ENCODE peak calls at places on chromosome 7, in four cellular contexts. J is CD8-positive, alpha-beta memory T cell; A is upper lobe of right lung; E is hepatocyte. L is an unnamed sample. For H3K4me1, the result is how much of the 10 kb centered on the place peaks cover.

GRCh38 chr7:135859548-135859947 is 110.9 kb upstream of the FAM180A start:
- DNase-seq in J (no peak), A (no peak), E (no peak), L (peak)

GRCh38 chr7:106421181-106421762 is 136.5 kb upstream of the NAMPT start:
- DNase-seq in J (no peak), A (peak), E (peak), L (peak)

GRCh38 chr7:93882481-93882880 is 8.1 kb downstream of the TFPI2 start:
- DNase-seq in J (no peak), A (no peak), E (no peak), L (no peak)

GRCh38 chr7:4797858-4798705 is 22.7 kb downstream of the AP5Z1 start:
- DNase-seq in J (no peak), A (no peak), E (peak), L (peak)

GRCh38 chr7:108460964-108461363 is 4.7 kb upstream of the NRCAM start:
- DNase-seq in J (no peak), A (no peak), E (no peak), L (no peak)

GRCh38 chr7:151247611-151248176 is 800 bp downstream of the SMARCD3 start:
- DNase-seq in J (no peak), A (no peak), E (no peak), L (peak)

GRCh38 chr7:67625257-67625713 is 628.7 kb downstream of the TYW1 start:
- DNase-seq in J (no peak), A (peak), E (peak), L (peak)

GRCh38 chr7:133650067-133650466 is 397.2 kb downstream of the EXOC4 start:
- DNase-seq in J (no peak), A (no peak), E (no peak), L (peak)

GRCh38 chr7:157329447-157329846 is 7.4 kb upstream of the DNAJB6 start:
- DNase-seq in J (no peak), A (no peak), E (no peak), L (no peak)

GRCh38 chr7:68425377-68425776 is 1172.9 kb upstream of the AUTS2 start:
- DNase-seq in J (no peak), A (no peak), E (no peak), L (peak)

GRCh38 chr7:105611856-105612775 is 30.8 kb upstream of the EFCAB10 start:
- DNase-seq in J (no peak), A (peak), E (no peak), L (no peak)

GRCh38 chr7:106679153-106679931 is 18.4 kb upstream of the CCDC71L start:
- DNase-seq in J (no peak), A (peak), E (peak), L (peak)

GRCh38 chr7:97499204-97499603 is 232.7 kb upstream of the TAC1 start:
- DNase-seq in J (no peak), A (no peak), E (peak), L (peak)

GRCh38 chr7:157472311-157473050 is 135.7 kb downstream of the DNAJB6 start:
- DNase-seq in J (no peak), A (peak), E (no peak), L (no peak)

GRCh38 chr7:94654764-94655561 is 970 bp downstream of the SGCE start:
- DNase-seq in J (no peak), A (no peak), E (peak), L (peak)

GRCh38 chr7:150972094-150972493 is 6.0 kb downstream of the KCNH2 start:
- DNase-seq in J (no peak), A (no peak), E (no peak), L (no peak)

GRCh38 chr7:74101061-74101681 is 17.6 kb downstream of the LIMK1 start:
- DNase-seq in J (no peak), A (no peak), E (no peak), L (peak)

GRCh38 chr7:154504938-154505337 is 452.7 kb downstream of the DPP6 start:
- DNase-seq in J (no peak), A (no peak), E (no peak), L (no peak)

GRCh38 chr7:158075633-158076001 is 512.0 kb downstream of the PTPRN2 start:
- DNase-seq in J (no peak), A (peak), E (no peak), L (no peak)

GRCh38 chr7:108114117-108114841 is 15.9 kb downstream of the LAMB4 start:
- DNase-seq in J (no peak), A (no peak), E (peak), L (no peak)

GRCh38 chr7:135273581-135273980 is 39.9 kb downstream of the STRA8 start:
- DNase-seq in J (no peak), A (no peak), E (no peak), L (no peak)

GRCh38 chr7:154178890-154179289 is 126.7 kb downstream of the DPP6 start:
- DNase-seq in J (no peak), A (no peak), E (peak), L (no peak)

GRCh38 chr7:73526892-73527821 is 5.1 kb upstream of the BAZ1B start:
- DNase-seq in J (no peak), A (no peak), E (no peak), L (no peak)

GRCh38 chr7:131111-132094 is 61.0 kb upstream of the FAM20C start:
- DNase-seq in J (no peak), A (peak), E (peak), L (no peak)

GRCh38 chr7:135798104-135798503 is 49.5 kb upstream of the FAM180A start:
- DNase-seq in J (no peak), A (no peak), E (no peak), L (no peak)

GRCh38 chr7:120229094-120229493 is 43.9 kb upstream of the KCND2 start:
- DNase-seq in J (no peak), A (no peak), E (no peak), L (no peak)

GRCh38 chr7:20229652-20230500 is 12.7 kb upstream of the MACC1 start:
- DNase-seq in J (no peak), A (no peak), E (no peak), L (peak)

DNA sequence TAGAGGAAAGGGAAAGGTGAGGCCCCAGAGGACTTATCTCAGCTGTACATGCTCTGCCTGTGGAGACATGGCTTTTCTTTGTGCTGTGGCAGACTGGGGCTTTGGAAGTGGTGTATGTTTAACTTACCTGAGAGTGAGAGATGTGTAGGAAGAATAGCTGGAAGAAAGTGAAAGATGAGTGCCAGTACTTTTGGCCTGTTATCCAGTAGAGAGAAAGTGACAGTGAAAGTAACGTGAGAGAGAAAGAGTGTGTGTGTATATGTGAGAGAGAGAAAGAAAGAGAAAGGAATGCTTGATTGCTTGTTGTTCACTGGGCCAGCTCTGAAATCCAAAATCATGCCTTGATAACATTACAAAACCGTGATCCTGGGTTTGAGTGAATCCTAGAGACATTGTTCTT is 25.5 kb downstream of the MTURN start:
- DNase-seq in J (no peak), A (no peak), E (no peak), L (no peak)
- H3K4me1 ChIP-seq in J (half or more), A (under half), E (under half), L (under half)

GRCh38 chr7:44986218-44987053 is 7.6 kb upstream of the MYO1G start:
- DNase-seq in J (peak), A (peak), E (peak), L (peak)

GRCh38 chr7:44985900-44986217 is 7.0 kb upstream of the MYO1G start:
- DNase-seq in J (no peak), A (no peak), E (no peak), L (no peak)

GRCh38 chr7:44984478-44984758 is 5.6 kb upstream of the MYO1G start:
- DNase-seq in J (no peak), A (no peak), E (no peak), L (no peak)

GRCh38 chr7:44983742-44984477 is 5.1 kb upstream of the MYO1G start:
- DNase-seq in J (no peak), A (no peak), E (no peak), L (no peak)

GRCh38 chr7:44985033-44985695 is 6.3 kb upstream of the MYO1G start:
- DNase-seq in J (no peak), A (no peak), E (no peak), L (no peak)
- H3K4me1 ChIP-seq in J (half or more), A (under half), E (under half), L (under half)

DNA sequence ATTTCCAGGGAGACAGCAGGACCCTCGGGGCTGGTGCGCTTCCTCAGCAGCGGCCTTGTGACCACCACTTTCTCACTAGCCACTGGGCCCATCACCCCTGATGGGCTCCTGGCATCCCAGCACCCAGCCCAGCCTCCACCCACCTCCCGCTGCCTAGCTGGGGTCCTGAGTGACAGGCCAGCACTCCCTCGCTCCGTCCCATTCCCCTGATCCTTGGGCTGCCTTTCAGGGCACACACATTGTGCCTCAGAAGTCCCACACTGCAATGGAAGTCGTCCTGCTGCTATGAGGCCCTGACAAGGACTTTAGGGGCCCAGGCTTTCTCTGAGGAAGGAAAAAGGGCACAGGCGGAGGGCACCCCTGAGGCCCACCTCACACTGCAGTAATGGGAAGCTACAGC is 12.4 kb downstream of the CAMK2B start:
- DNase-seq in J (no peak), A (no peak), E (no peak), L (no peak)
- H3K4me1 ChIP-seq in J (under half), A (under half), E (under half), L (under half)

GRCh38 chr7:7018290-7018689 is 164.1 kb upstream of the C1GALT1 start:
- DNase-seq in J (no peak), A (no peak), E (no peak), L (no peak)
- H3K4me1 ChIP-seq in J (under half), A (under half), E (under half), L (under half)

GRCh38 chr7:100865372-100865911 is 1.7 kb upstream of the TRIP6 start:
- DNase-seq in J (no peak), A (no peak), E (no peak), L (no peak)

GRCh38 chr7:100865971-100866720 is 1.0 kb upstream of the TRIP6 start:
- DNase-seq in J (no peak), A (peak), E (no peak), L (no peak)

GRCh38 chr7:100867040-100867795 is at the start of gene TRIP6:
- DNase-seq in J (peak), A (peak), E (peak), L (peak)

GRCh38 chr7:100867796-100868485 is 754 bp downstream of the TRIP6 start:
- DNase-seq in J (no peak), A (no peak), E (peak), L (peak)

GRCh38 chr7:100866721-100867039 is 507 bp upstream of the TRIP6 start:
- DNase-seq in J (no peak), A (no peak), E (no peak), L (no peak)
- H3K4me1 ChIP-seq in J (under half), A (under half), E (under half), L (under half)

GRCh38 chr7:45401155-45401554 is 173.0 kb upstream of the ADCY1 start:
- DNase-seq in J (no peak), A (no peak), E (no peak), L (no peak)

GRCh38 chr7:45400680-45401079 is 173.5 kb upstream of the ADCY1 start:
- DNase-seq in J (no peak), A (no peak), E (no peak), L (no peak)

GRCh38 chr7:45402480-45403218 is 171.5 kb upstream of the ADCY1 start:
- DNase-seq in J (no peak), A (no peak), E (no peak), L (peak)

GRCh38 chr7:45404622-45405021 is 169.5 kb upstream of the ADCY1 start:
- DNase-seq in J (no peak), A (no peak), E (no peak), L (no peak)

DNA sequence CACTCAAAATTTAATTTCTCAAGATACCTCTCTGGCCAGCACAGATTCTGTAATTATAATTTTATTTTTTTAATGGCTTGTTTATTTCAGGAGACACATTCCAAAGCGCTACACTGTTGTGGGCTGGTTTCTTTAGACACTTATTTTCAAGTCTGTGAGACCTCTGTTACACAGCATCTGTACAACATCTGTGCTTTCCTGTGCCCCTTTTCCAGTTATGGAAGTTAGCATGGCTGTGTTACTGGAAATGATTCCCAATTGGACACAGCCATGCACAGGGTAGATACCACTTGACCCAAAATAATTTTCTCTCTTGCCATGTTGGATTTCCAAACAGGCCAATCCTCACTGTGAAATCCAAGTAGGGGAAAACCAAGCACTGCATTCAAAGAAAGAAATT is 172.3 kb upstream of the ADCY1 start:
- DNase-seq in J (no peak), A (no peak), E (no peak), L (no peak)
- H3K4me1 ChIP-seq in J (under half), A (under half), E (under half), L (under half)

GRCh38 chr7:110179037-110179436 is 911.9 kb upstream of the LRRN3 start:
- DNase-seq in J (no peak), A (no peak), E (no peak), L (no peak)
- H3K4me1 ChIP-seq in J (under half), A (under half), E (under half), L (under half)

DNA sequence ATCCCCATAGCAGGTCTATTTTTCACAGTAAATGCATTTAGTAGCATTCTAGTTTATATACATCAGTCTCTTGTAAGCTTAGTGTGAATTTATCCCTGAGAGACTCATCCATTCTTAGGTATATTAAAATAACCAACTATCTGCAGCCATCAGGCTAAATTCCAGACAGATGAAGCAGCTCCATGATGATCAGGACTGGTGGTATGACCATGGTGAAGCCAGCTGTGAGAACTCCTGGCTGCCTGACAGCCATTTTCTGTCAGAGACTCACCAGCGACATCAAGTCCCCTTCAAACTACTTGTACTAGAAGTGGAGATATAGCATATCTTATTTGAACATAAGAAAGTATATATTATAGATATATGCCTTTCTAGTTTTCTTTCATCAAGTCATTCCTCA is 70.3 kb upstream of the GSDME start:
- DNase-seq in J (no peak), A (no peak), E (no peak), L (peak)
- H3K4me1 ChIP-seq in J (under half), A (under half), E (under half), L (under half)

DNA sequence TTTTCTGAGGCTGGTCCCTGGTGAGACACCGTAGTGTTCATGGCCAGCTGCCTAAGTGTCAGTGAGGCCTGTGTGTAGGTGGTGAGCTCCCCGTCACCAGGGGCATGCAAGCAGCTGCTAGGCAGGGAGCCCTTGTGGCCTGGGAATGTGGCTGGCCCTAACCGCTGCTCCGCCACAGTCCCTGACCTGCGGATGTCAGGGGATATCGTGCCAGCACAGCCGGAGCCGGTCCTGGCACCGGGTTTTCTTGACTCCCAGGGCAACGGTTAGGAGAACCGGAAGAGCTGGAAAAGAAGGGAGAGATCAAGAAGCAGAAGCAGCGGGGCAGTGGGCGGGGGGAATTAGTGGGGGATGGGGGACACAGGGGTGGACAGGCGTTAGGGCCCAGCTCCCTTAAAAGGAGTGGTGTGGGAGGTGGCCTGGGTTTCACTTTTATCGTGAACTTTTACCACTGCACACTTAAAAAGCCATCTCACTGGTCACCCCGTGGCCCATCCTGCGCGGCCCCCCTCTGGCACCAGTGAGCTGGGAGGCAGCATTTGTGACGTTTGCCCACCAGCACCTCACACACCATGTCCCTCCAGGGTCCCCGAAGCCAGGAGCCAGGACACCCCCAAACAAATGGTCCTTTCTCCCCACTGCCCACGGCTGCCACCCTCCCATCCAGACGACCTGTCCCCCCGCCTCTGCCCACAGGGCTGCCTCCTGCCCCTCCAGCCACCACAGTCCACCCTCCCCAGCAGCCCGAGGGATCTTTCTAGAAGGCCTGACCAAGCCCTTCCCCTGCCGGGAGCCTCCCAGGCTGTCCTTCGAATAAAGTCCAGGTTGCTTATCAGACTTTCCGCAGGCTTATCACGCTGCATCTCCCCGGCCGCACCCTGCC is 1.7 kb upstream of the MICALL2 start:
- DNase-seq in J (no peak), A (peak), E (peak), L (no peak)
- H3K4me1 ChIP-seq in J (under half), A (under half), E (under half), L (under half)

L was measured in adipocyte.